ENCODE peak calls at places on chromosome 3, in eight cellular contexts. One of them, this sample, is unnamed.

GRCh38 chr3:149266733-149267132 is 45.1 kb upstream of the CP start:
- DNase-seq in astrocyte of the spinal cord: no peak
- DNase-seq in cardiac fibroblast: no peak
- DNase-seq in Kasumi-1: no peak
- DNase-seq in activated T-helper 1 cell treated with Interleukin-2 at 50 U/mL for 16 hours: no peak
- DNase-seq in frontal cortex: no peak
- DNase-seq in spleen: no peak
- DNase-seq in RWPE1: no peak
- DNase-seq in this sample: no peak

GRCh38 chr3:186598108-186598784 is 14.6 kb upstream of the AHSG start:
- DNase-seq in spleen: no peak
- DNase-seq in RWPE1: no peak
- DNase-seq in Kasumi-1: no peak
- DNase-seq in activated T-helper 1 cell treated with Interleukin-2 at 50 U/mL for 16 hours: no peak
- DNase-seq in cardiac fibroblast: peak; percentile 60
- DNase-seq in frontal cortex: no peak
- DNase-seq in astrocyte of the spinal cord: peak; percentile 22
- DNase-seq in this sample: peak; percentile 93

GRCh38 chr3:178295257-178295912 is 240.9 kb upstream of the KCNMB2 start:
- DNase-seq in astrocyte of the spinal cord: peak; percentile 71
- DNase-seq in frontal cortex: no peak
- DNase-seq in Kasumi-1: no peak
- DNase-seq in RWPE1: no peak
- DNase-seq in cardiac fibroblast: peak; percentile 51
- DNase-seq in spleen: no peak
- DNase-seq in activated T-helper 1 cell treated with Interleukin-2 at 50 U/mL for 16 hours: no peak
- DNase-seq in this sample: no peak

GRCh38 chr3:146803746-146804145 is 198.6 kb upstream of the PLSCR5 start:
- DNase-seq in spleen: no peak
- DNase-seq in cardiac fibroblast: peak; percentile 94
- DNase-seq in frontal cortex: no peak
- DNase-seq in activated T-helper 1 cell treated with Interleukin-2 at 50 U/mL for 16 hours: no peak
- DNase-seq in Kasumi-1: no peak
- DNase-seq in RWPE1: no peak
- DNase-seq in astrocyte of the spinal cord: peak; percentile 95
- DNase-seq in this sample: no peak

GRCh38 chr3:152554980-152555379 is 280.0 kb upstream of the P2RY1 start:
- DNase-seq in spleen: no peak
- DNase-seq in Kasumi-1: no peak
- DNase-seq in activated T-helper 1 cell treated with Interleukin-2 at 50 U/mL for 16 hours: no peak
- DNase-seq in astrocyte of the spinal cord: peak; percentile 69
- DNase-seq in cardiac fibroblast: peak; percentile 89
- DNase-seq in RWPE1: no peak
- DNase-seq in frontal cortex: no peak
- DNase-seq in this sample: no peak

GRCh38 chr3:149114458-149114857 is 15.0 kb upstream of the HPS3 start:
- DNase-seq in frontal cortex: no peak
- DNase-seq in spleen: no peak
- DNase-seq in cardiac fibroblast: no peak
- DNase-seq in astrocyte of the spinal cord: no peak
- DNase-seq in Kasumi-1: no peak
- DNase-seq in RWPE1: no peak
- DNase-seq in activated T-helper 1 cell treated with Interleukin-2 at 50 U/mL for 16 hours: no peak
- DNase-seq in this sample: no peak

GRCh38 chr3:73719877-73720276 is 95.1 kb upstream of the PDZRN3 start:
- DNase-seq in activated T-helper 1 cell treated with Interleukin-2 at 50 U/mL for 16 hours: no peak
- DNase-seq in spleen: no peak
- DNase-seq in RWPE1: no peak
- DNase-seq in astrocyte of the spinal cord: peak; percentile 30
- DNase-seq in Kasumi-1: no peak
- DNase-seq in frontal cortex: no peak
- DNase-seq in cardiac fibroblast: peak; percentile 76
- DNase-seq in this sample: no peak

GRCh38 chr3:32238816-32239637 is 547 bp downstream of the CMTM8 start:
- DNase-seq in Kasumi-1: peak; percentile 31
- DNase-seq in astrocyte of the spinal cord: peak; percentile 38
- DNase-seq in RWPE1: peak; percentile 14
- DNase-seq in frontal cortex: peak; percentile 32
- DNase-seq in activated T-helper 1 cell treated with Interleukin-2 at 50 U/mL for 16 hours: no peak
- DNase-seq in cardiac fibroblast: peak; percentile 38
- DNase-seq in spleen: peak; percentile 87
- DNase-seq in this sample: peak; percentile 39

GRCh38 chr3:66655119-66655518 is 154.3 kb upstream of the LRIG1 start:
- DNase-seq in astrocyte of the spinal cord: no peak
- DNase-seq in cardiac fibroblast: no peak
- DNase-seq in RWPE1: no peak
- DNase-seq in frontal cortex: no peak
- DNase-seq in activated T-helper 1 cell treated with Interleukin-2 at 50 U/mL for 16 hours: no peak
- DNase-seq in Kasumi-1: no peak
- DNase-seq in spleen: no peak
- DNase-seq in this sample: no peak

GRCh38 chr3:157160652-157161480 is 919 bp upstream of the CCNL1 start:
- DNase-seq in Kasumi-1: peak; percentile 66
- DNase-seq in astrocyte of the spinal cord: peak; percentile 91
- DNase-seq in RWPE1: peak; percentile 78
- DNase-seq in cardiac fibroblast: peak; percentile 98
- DNase-seq in frontal cortex: peak; percentile 40
- DNase-seq in spleen: no peak
- DNase-seq in activated T-helper 1 cell treated with Interleukin-2 at 50 U/mL for 16 hours: peak; percentile 30
- DNase-seq in this sample: peak; percentile 97

GRCh38 chr3:87855211-87855610 is 203.6 kb downstream of the CGGBP1 start:
- DNase-seq in RWPE1: no peak
- DNase-seq in Kasumi-1: no peak
- DNase-seq in activated T-helper 1 cell treated with Interleukin-2 at 50 U/mL for 16 hours: no peak
- DNase-seq in spleen: no peak
- DNase-seq in frontal cortex: no peak
- DNase-seq in astrocyte of the spinal cord: no peak
- DNase-seq in cardiac fibroblast: no peak
- DNase-seq in this sample: no peak

GRCh38 chr3:153756816-153757215 is 364.4 kb upstream of the ARHGEF26 start:
- DNase-seq in cardiac fibroblast: peak; percentile 47
- DNase-seq in astrocyte of the spinal cord: peak; percentile 34
- DNase-seq in frontal cortex: no peak
- DNase-seq in activated T-helper 1 cell treated with Interleukin-2 at 50 U/mL for 16 hours: no peak
- DNase-seq in spleen: no peak
- DNase-seq in Kasumi-1: no peak
- DNase-seq in RWPE1: peak; percentile 4
- DNase-seq in this sample: no peak

GRCh38 chr3:168025076-168025475 is 70.6 kb downstream of the GOLIM4 start:
- DNase-seq in frontal cortex: no peak
- DNase-seq in astrocyte of the spinal cord: peak; percentile 48
- DNase-seq in cardiac fibroblast: peak; percentile 61
- DNase-seq in spleen: no peak
- DNase-seq in Kasumi-1: no peak
- DNase-seq in RWPE1: no peak
- DNase-seq in activated T-helper 1 cell treated with Interleukin-2 at 50 U/mL for 16 hours: no peak
- DNase-seq in this sample: no peak

GRCh38 chr3:72177075-72178050 is 392.4 kb upstream of the PROK2 start:
- DNase-seq in astrocyte of the spinal cord: peak; percentile 22
- DNase-seq in frontal cortex: no peak
- DNase-seq in Kasumi-1: peak; percentile 56
- DNase-seq in cardiac fibroblast: peak; percentile 58
- DNase-seq in spleen: no peak
- DNase-seq in activated T-helper 1 cell treated with Interleukin-2 at 50 U/mL for 16 hours: no peak
- DNase-seq in RWPE1: peak; percentile 35
- DNase-seq in this sample: no peak

GRCh38 chr3:159123877-159124276 is 322.0 kb downstream of the MFSD1 start:
- DNase-seq in spleen: no peak
- DNase-seq in cardiac fibroblast: no peak
- DNase-seq in astrocyte of the spinal cord: no peak
- DNase-seq in RWPE1: no peak
- DNase-seq in Kasumi-1: no peak
- DNase-seq in activated T-helper 1 cell treated with Interleukin-2 at 50 U/mL for 16 hours: no peak
- DNase-seq in frontal cortex: no peak
- DNase-seq in this sample: no peak

GRCh38 chr3:42118762-42119361 is 27.7 kb downstream of the TRAK1 start:
- DNase-seq in RWPE1: peak; percentile 57
- DNase-seq in activated T-helper 1 cell treated with Interleukin-2 at 50 U/mL for 16 hours: no peak
- DNase-seq in cardiac fibroblast: peak; percentile 60
- DNase-seq in astrocyte of the spinal cord: peak; percentile 50
- DNase-seq in Kasumi-1: peak; percentile 56
- DNase-seq in frontal cortex: peak; percentile 15
- DNase-seq in spleen: no peak
- DNase-seq in this sample: peak; percentile 65

GRCh38 chr3:191809326-191809949 is 348.5 kb downstream of the PYDC2 start:
- DNase-seq in frontal cortex: no peak
- DNase-seq in activated T-helper 1 cell treated with Interleukin-2 at 50 U/mL for 16 hours: no peak
- DNase-seq in RWPE1: no peak
- DNase-seq in cardiac fibroblast: no peak
- DNase-seq in Kasumi-1: no peak
- DNase-seq in astrocyte of the spinal cord: no peak
- DNase-seq in spleen: no peak
- DNase-seq in this sample: no peak

GRCh38 chr3:112734718-112735350 is 93.9 kb upstream of the CCDC80 start:
- DNase-seq in Kasumi-1: peak; percentile 84
- DNase-seq in astrocyte of the spinal cord: peak; percentile 75
- DNase-seq in cardiac fibroblast: peak; percentile 93
- DNase-seq in spleen: peak; percentile 71
- DNase-seq in frontal cortex: no peak
- DNase-seq in activated T-helper 1 cell treated with Interleukin-2 at 50 U/mL for 16 hours: peak; percentile 15
- DNase-seq in RWPE1: peak; percentile 52
- DNase-seq in this sample: peak; percentile 13

GRCh38 chr3:44954289-44954688 is 21.7 kb downstream of the ZDHHC3 start:
- DNase-seq in cardiac fibroblast: no peak
- DNase-seq in activated T-helper 1 cell treated with Interleukin-2 at 50 U/mL for 16 hours: no peak
- DNase-seq in frontal cortex: no peak
- DNase-seq in RWPE1: no peak
- DNase-seq in astrocyte of the spinal cord: no peak
- DNase-seq in Kasumi-1: no peak
- DNase-seq in spleen: no peak
- DNase-seq in this sample: no peak

GRCh38 chr3:15405448-15406050 is 21.8 kb downstream of the METTL6 start:
- DNase-seq in frontal cortex: no peak
- DNase-seq in spleen: no peak
- DNase-seq in cardiac fibroblast: peak; percentile 78
- DNase-seq in astrocyte of the spinal cord: peak; percentile 75
- DNase-seq in activated T-helper 1 cell treated with Interleukin-2 at 50 U/mL for 16 hours: no peak
- DNase-seq in Kasumi-1: peak; percentile 84
- DNase-seq in RWPE1: peak; percentile 32
- DNase-seq in this sample: peak; percentile 30

GRCh38 chr3:188486126-188486525 is 332.2 kb downstream of the LPP start:
- DNase-seq in frontal cortex: no peak
- DNase-seq in Kasumi-1: no peak
- DNase-seq in activated T-helper 1 cell treated with Interleukin-2 at 50 U/mL for 16 hours: no peak
- DNase-seq in cardiac fibroblast: peak; percentile 85
- DNase-seq in RWPE1: peak; percentile 5
- DNase-seq in spleen: no peak
- DNase-seq in astrocyte of the spinal cord: peak; percentile 76
- DNase-seq in this sample: no peak

GRCh38 chr3:15113468-15113867 is 14.5 kb upstream of the RBSN start:
- DNase-seq in spleen: no peak
- DNase-seq in activated T-helper 1 cell treated with Interleukin-2 at 50 U/mL for 16 hours: no peak
- DNase-seq in Kasumi-1: no peak
- DNase-seq in frontal cortex: no peak
- DNase-seq in astrocyte of the spinal cord: no peak
- DNase-seq in cardiac fibroblast: no peak
- DNase-seq in RWPE1: no peak
- DNase-seq in this sample: no peak

GRCh38 chr3:46097691-46098241 is 70.5 kb upstream of the XCR1 start:
- DNase-seq in cardiac fibroblast: peak; percentile 89
- DNase-seq in Kasumi-1: peak; percentile 64
- DNase-seq in astrocyte of the spinal cord: peak; percentile 33
- DNase-seq in frontal cortex: no peak
- DNase-seq in RWPE1: no peak
- DNase-seq in spleen: no peak
- DNase-seq in activated T-helper 1 cell treated with Interleukin-2 at 50 U/mL for 16 hours: no peak
- DNase-seq in this sample: no peak

GRCh38 chr3:189799366-189799765 is 168.2 kb downstream of the TP63 start:
- DNase-seq in RWPE1: no peak
- DNase-seq in astrocyte of the spinal cord: no peak
- DNase-seq in frontal cortex: no peak
- DNase-seq in cardiac fibroblast: no peak
- DNase-seq in activated T-helper 1 cell treated with Interleukin-2 at 50 U/mL for 16 hours: no peak
- DNase-seq in Kasumi-1: no peak
- DNase-seq in spleen: no peak
- DNase-seq in this sample: no peak

GRCh38 chr3:73493543-73494314 is 131.0 kb downstream of the PDZRN3 start:
- DNase-seq in spleen: no peak
- DNase-seq in frontal cortex: no peak
- DNase-seq in RWPE1: no peak
- DNase-seq in astrocyte of the spinal cord: peak; percentile 80
- DNase-seq in cardiac fibroblast: peak; percentile 78
- DNase-seq in Kasumi-1: no peak
- DNase-seq in activated T-helper 1 cell treated with Interleukin-2 at 50 U/mL for 16 hours: no peak
- DNase-seq in this sample: peak; percentile 18

GRCh38 chr3:126954141-126954845 is 28.6 kb upstream of the PLXNA1 start:
- DNase-seq in astrocyte of the spinal cord: no peak
- DNase-seq in RWPE1: no peak
- DNase-seq in cardiac fibroblast: no peak
- DNase-seq in Kasumi-1: no peak
- DNase-seq in activated T-helper 1 cell treated with Interleukin-2 at 50 U/mL for 16 hours: no peak
- DNase-seq in frontal cortex: no peak
- DNase-seq in spleen: peak; percentile 82
- DNase-seq in this sample: peak; percentile 60

GRCh38 chr3:148532326-148532725 is 165.4 kb upstream of the AGTR1 start:
- DNase-seq in activated T-helper 1 cell treated with Interleukin-2 at 50 U/mL for 16 hours: no peak
- DNase-seq in frontal cortex: no peak
- DNase-seq in spleen: no peak
- DNase-seq in Kasumi-1: no peak
- DNase-seq in cardiac fibroblast: no peak
- DNase-seq in astrocyte of the spinal cord: peak; percentile 24
- DNase-seq in RWPE1: no peak
- DNase-seq in this sample: no peak

GRCh38 chr3:148757238-148757930 is 59.7 kb downstream of the AGTR1 start:
- DNase-seq in astrocyte of the spinal cord: peak; percentile 84
- DNase-seq in Kasumi-1: peak; percentile 92
- DNase-seq in RWPE1: no peak
- DNase-seq in cardiac fibroblast: peak; percentile 82
- DNase-seq in activated T-helper 1 cell treated with Interleukin-2 at 50 U/mL for 16 hours: no peak
- DNase-seq in frontal cortex: no peak
- DNase-seq in spleen: no peak
- DNase-seq in this sample: no peak

GRCh38 chr3:57079221-57079831 is 18.9 kb downstream of the SPATA12 start:
- DNase-seq in frontal cortex: peak; percentile 66
- DNase-seq in RWPE1: peak; percentile 41
- DNase-seq in cardiac fibroblast: no peak
- DNase-seq in activated T-helper 1 cell treated with Interleukin-2 at 50 U/mL for 16 hours: no peak
- DNase-seq in astrocyte of the spinal cord: no peak
- DNase-seq in spleen: peak; percentile 77
- DNase-seq in Kasumi-1: no peak
- DNase-seq in this sample: peak; percentile 42

GRCh38 chr3:17808994-17809393 is 66.6 kb upstream of the TBC1D5 start:
- DNase-seq in frontal cortex: no peak
- DNase-seq in RWPE1: no peak
- DNase-seq in spleen: no peak
- DNase-seq in activated T-helper 1 cell treated with Interleukin-2 at 50 U/mL for 16 hours: no peak
- DNase-seq in Kasumi-1: no peak
- DNase-seq in astrocyte of the spinal cord: peak; percentile 23
- DNase-seq in cardiac fibroblast: peak; percentile 33
- DNase-seq in this sample: no peak

GRCh38 chr3:3998140-3998977 is 199.1 kb downstream of the LRRN1 start:
- DNase-seq in cardiac fibroblast: peak; percentile 32
- DNase-seq in activated T-helper 1 cell treated with Interleukin-2 at 50 U/mL for 16 hours: no peak
- DNase-seq in frontal cortex: no peak
- DNase-seq in Kasumi-1: peak; percentile 66
- DNase-seq in RWPE1: no peak
- DNase-seq in astrocyte of the spinal cord: peak; percentile 49
- DNase-seq in spleen: no peak
- DNase-seq in this sample: peak; percentile 4

GRCh38 chr3:164222200-164222599 is 856.1 kb downstream of the SI start:
- DNase-seq in Kasumi-1: no peak
- DNase-seq in spleen: no peak
- DNase-seq in RWPE1: no peak
- DNase-seq in astrocyte of the spinal cord: no peak
- DNase-seq in frontal cortex: no peak
- DNase-seq in activated T-helper 1 cell treated with Interleukin-2 at 50 U/mL for 16 hours: no peak
- DNase-seq in cardiac fibroblast: no peak
- DNase-seq in this sample: no peak

GRCh38 chr3:128348805-128349531 is 117.7 kb downstream of the DNAJB8 start:
- DNase-seq in Kasumi-1: peak; percentile 57
- DNase-seq in cardiac fibroblast: peak; percentile 11
- DNase-seq in spleen: peak; percentile 62
- DNase-seq in activated T-helper 1 cell treated with Interleukin-2 at 50 U/mL for 16 hours: no peak
- DNase-seq in frontal cortex: no peak
- DNase-seq in astrocyte of the spinal cord: no peak
- DNase-seq in RWPE1: no peak
- DNase-seq in this sample: no peak

GRCh38 chr3:59593380-59593779 is 543.6 kb upstream of the CFAP20DC start:
- DNase-seq in astrocyte of the spinal cord: no peak
- DNase-seq in RWPE1: no peak
- DNase-seq in Kasumi-1: no peak
- DNase-seq in cardiac fibroblast: no peak
- DNase-seq in frontal cortex: no peak
- DNase-seq in spleen: no peak
- DNase-seq in activated T-helper 1 cell treated with Interleukin-2 at 50 U/mL for 16 hours: no peak
- DNase-seq in this sample: no peak

This sample was measured in Caki2.